ENCODE peak calls at places on chromosomes 13 and 19, in four cellular contexts. E, S, J and C are unnamed samples.

GRCh38 chr13:27980280-27980998 is 8.1 kb downstream of the URAD start:
- DNase-seq in E (peak), S (peak), J (no peak), C (no peak)

GRCh38 chr13:59409211-59409610 is 754.5 kb downstream of the DIAPH3 start:
- DNase-seq in E (peak), S (peak), J (peak), C (no peak)

GRCh38 chr19:31578326-31578725 is 229.1 kb upstream of the TSHZ3 start:
- DNase-seq in E (no peak), S (no peak), J (no peak), C (no peak)

GRCh38 chr13:50731400-50731799 is 112.1 kb downstream of the DLEU7 start:
- DNase-seq in E (no peak), S (no peak), J (peak), C (no peak)

GRCh38 chr13:85314686-85315085 is 484.5 kb downstream of the SLITRK6 start:
- DNase-seq in E (no peak), S (peak), J (no peak), C (no peak)

GRCh38 chr13:41085961-41086360 is 24.7 kb downstream of the WBP4 start:
- DNase-seq in E (peak), S (peak), J (no peak), C (no peak)

GRCh38 chr13:65265988-65266387 is 1964.1 kb downstream of the PCDH9 start:
- DNase-seq in E (no peak), S (no peak), J (no peak), C (no peak)

GRCh38 chr19:43700368-43701015 is 15.4 kb upstream of the IRGC start:
- DNase-seq in E (no peak), S (peak), J (peak), C (peak)

GRCh38 chr19:47257411-47258169 is 1.3 kb downstream of the CCDC9 start:
- DNase-seq in E (peak), S (no peak), J (no peak), C (no peak)

GRCh38 chr19:46181386-46181774 is 33.3 kb downstream of the IGFL2 start:
- DNase-seq in E (no peak), S (no peak), J (peak), C (peak)

GRCh38 chr19:18620311-18620710 is 7.6 kb downstream of the TMEM59L start:
- DNase-seq in E (no peak), S (no peak), J (no peak), C (no peak)

GRCh38 chr13:110396476-110396875 is 89.4 kb downstream of the COL4A2 start:
- DNase-seq in E (no peak), S (no peak), J (no peak), C (no peak)

GRCh38 chr13:108220042-108220441 is 1.9 kb downstream of the ABHD13 start:
- DNase-seq in E (peak), S (no peak), J (no peak), C (peak)

GRCh38 chr13:75530536-75530935 is 7.1 kb downstream of the COMMD6 start:
- DNase-seq in E (no peak), S (no peak), J (no peak), C (no peak)

GRCh38 chr13:110759710-110760109 is 46.2 kb downstream of the ING1 start:
- DNase-seq in E (no peak), S (no peak), J (peak), C (peak)

GRCh38 chr13:28607187-28607955 is 51.6 kb upstream of the POMP start:
- DNase-seq in E (no peak), S (no peak), J (no peak), C (no peak)

GRCh38 chr19:40523322-40524047 is 53.2 kb upstream of the SHKBP1 start:
- DNase-seq in E (peak), S (peak), J (peak), C (peak)

GRCh38 chr19:52094526-52094925 is 1.0 kb downstream of the ZNF841 start:
- DNase-seq in E (no peak), S (peak), J (no peak), C (no peak)

GRCh38 chr19:57978586-57979289 is 4.4 kb upstream of the C19orf18 start:
- DNase-seq in E (peak), S (no peak), J (peak), C (peak)

GRCh38 chr19:5292453-5292842 is 48.2 kb downstream of the PTPRS start:
- DNase-seq in E (no peak), S (no peak), J (no peak), C (peak)

GRCh38 chr13:114110091-114110829 is 22.2 kb downstream of the RASA3 start:
- DNase-seq in E (peak), S (peak), J (no peak), C (no peak)

GRCh38 chr19:43504426-43505185 is at the start of gene PHLDB3:
- DNase-seq in E (peak), S (no peak), J (no peak), C (peak)

GRCh38 chr13:29936051-29936813 is 85.8 kb upstream of the UBL3 start:
- DNase-seq in E (no peak), S (no peak), J (no peak), C (no peak)

GRCh38 chr13:50453238-50453637 is 390.3 kb downstream of the DLEU7 start:
- DNase-seq in E (no peak), S (no peak), J (peak), C (no peak)

GRCh38 chr19:55309437-55309836 is 15.7 kb downstream of the TMEM150B start:
- DNase-seq in E (no peak), S (no peak), J (no peak), C (no peak)

GRCh38 chr13:85367887-85368286 is 431.3 kb downstream of the SLITRK6 start:
- DNase-seq in E (no peak), S (no peak), J (no peak), C (no peak)

DNA sequence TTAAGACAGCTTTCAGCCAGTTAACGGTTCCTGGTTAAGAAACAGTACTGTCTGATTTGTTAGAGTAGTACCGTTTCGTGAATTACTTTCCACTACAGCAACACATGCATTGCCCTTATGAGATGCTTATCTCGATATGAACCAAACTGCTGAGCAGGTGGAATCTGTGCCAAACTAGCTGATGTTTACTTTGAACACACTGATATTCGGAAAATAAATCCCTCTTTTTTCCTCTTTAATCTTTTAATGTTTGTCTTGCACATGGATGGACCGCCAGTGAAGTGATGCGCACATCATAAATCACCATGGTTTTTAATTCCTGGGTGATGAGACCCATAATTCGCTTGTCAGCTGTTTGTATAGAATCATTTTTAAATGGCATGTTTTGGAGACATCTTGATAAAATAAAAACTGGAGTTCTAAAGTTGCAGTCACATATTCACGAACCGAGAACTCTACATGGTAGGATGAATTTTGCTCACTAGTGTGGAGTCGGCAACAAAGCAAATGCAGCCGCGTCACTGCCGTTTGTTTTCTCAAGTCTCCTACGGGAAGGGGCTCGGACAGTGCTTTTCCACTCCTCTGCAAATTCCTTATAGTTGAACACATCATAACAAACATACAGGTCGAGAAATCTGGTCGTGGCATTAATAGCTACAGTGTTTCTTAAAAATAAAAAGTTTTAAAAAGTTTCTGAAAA is 1.1 kb downstream of the GJA3 start:
- DNase-seq in E (no peak), S (peak), J (peak), C (peak)
- TF ChIP-seq EZH2 in E (no peak), S (peak), J (peak), C (no peak)

DNA sequence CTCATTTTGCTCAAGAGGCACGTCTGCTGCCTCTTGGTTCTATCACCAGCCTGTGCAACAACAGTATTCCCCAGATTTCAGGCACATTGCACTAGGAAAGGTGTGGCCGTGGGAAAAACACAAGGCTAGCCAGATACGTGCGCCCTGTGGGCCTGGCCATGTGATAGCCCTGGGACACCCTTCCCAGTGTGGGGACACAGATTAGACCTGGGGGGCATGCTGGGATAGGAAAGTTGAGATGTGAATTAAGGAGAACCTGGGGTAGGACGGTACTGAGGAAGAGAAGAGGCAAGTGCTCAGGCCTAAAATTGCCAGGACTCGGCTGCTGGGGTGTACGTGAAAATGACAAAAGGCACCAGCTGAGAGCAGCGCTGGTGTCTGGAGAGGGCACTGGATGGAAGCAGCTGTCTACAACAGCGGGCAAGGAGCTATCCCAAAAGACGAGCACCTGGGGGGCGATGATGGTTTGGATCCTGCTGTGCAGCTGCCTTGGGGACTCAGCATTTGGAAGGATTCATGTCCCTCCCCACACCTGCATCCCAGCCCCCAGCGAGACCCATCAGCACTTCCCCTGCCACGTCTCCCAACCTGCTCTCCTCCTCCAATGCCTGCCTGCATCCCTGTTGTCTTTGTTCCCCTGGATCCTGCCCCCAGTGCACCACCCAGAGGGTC is 54.3 kb downstream of the GGACT start:
- DNase-seq in E (no peak), S (no peak), J (no peak), C (no peak)
- H3K27ac ChIP-seq in E (no peak), S (no peak), J (no peak), C (no peak)

GRCh38 chr19:11397089-11397610 is 13.0 kb upstream of the EPOR start:
- DNase-seq in E (no peak), S (no peak), J (no peak), C (no peak)
- TF ChIP-seq CTCF in E (peak), S (no peak), J (no peak), C (no peak)

DNA sequence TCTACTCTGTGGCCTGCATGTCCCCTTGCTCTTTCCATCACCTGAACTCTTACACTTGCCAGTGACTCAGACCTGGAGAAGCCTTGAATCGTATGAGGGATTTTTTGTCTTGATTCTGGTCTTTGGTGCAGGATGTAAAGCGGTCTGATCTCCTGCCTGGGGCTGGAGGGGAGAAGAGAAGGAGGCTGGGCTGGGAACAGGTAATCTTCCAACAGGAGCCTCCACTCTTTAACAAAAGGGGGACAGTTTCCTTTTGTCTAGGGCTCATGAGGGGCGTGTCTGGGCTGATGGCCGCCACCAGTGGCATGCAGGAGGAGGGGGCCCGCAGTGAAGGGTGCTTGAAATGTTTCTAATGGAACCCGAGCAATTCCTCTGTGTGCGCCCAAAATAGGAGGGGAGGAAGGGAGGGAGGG is 24.7 kb downstream of the NFIX start:
- DNase-seq in E (peak), S (peak), J (no peak), C (peak)
- TF ChIP-seq EZH2 in E (peak), S (peak), J (no peak), C (no peak)

GRCh38 chr19:49496574-49497008 is 357 bp downstream of the RPS11 start:
- DNase-seq in E (no peak), S (no peak), J (no peak), C (no peak)
- H3K27ac ChIP-seq in E (peak), S (peak), J (peak), C (peak)

DNA sequence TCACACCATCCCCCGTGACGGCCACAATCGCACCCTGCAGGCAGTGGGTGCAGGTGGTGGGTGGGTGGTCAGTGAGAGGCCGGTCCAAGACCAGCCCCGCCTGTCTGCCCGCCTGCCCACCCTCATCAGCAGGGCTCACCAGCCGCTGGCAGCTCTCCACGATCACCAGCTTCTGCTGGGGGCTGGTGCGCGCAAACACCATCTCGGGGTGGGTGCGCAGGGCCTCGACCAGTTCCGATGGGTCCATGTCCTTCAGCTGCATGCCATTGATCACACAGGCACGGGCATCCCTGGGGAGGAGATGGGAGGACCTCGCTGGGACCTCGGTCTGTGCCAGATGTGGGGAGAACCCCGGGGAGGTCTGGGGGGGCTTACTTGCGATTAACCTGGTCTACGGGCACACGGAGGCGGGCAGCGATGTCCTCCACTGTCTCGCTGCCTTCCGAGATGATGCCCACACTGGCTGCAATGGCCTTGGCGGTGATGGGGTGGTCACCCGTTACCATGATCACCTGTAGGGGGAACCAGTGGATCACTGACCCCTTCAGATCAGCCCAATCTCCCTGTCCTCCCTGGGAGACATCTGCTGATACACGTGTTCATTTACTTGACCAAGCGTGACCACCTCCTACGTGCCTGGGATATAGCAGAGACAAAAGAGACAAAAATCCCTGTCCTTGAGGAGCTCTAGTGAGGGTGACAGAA is 8.0 kb downstream of the ATP4A start:
- DNase-seq in E (peak), S (peak), J (peak), C (peak)
- TF ChIP-seq CTCF in E (peak), S (peak), J (peak), C (peak)

GRCh38 chr19:14611051-14611450 is 28.2 kb downstream of the CLEC17A start:
- DNase-seq in E (no peak), S (no peak), J (no peak), C (no peak)
- TF ChIP-seq EZH2 in E (no peak), S (no peak), J (no peak), C (no peak)

DNA sequence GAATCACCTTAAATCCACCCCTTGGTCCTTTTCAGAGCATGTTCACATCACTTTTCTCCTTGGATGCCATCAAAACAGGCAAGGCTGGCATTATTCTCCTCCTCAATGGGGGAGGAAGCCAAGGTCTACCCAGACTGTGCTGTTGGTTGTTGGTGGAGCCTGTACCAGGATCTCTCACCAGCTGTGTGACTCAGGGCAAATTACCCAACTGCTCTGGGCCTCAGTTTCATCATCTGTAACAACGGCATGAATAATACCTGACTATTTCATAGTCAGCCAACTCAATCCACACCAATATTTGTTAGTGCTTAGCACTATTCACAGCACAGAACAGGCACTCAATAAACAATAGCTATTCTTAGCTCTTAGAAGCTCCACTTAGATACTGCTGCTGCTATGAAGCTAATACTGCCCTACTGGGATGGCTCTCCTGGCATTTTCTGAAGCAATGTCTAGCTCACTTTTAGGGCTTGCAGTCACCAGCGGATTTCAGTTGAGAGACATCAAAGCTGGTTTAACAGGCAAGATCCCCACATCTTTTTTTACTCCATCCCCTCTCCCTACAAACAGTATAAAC is 116.9 kb downstream of the CCNA1 start:
- DNase-seq in E (no peak), S (no peak), J (no peak), C (no peak)
- H3K27ac ChIP-seq in E (no peak), S (no peak), J (no peak), C (no peak)

DNA sequence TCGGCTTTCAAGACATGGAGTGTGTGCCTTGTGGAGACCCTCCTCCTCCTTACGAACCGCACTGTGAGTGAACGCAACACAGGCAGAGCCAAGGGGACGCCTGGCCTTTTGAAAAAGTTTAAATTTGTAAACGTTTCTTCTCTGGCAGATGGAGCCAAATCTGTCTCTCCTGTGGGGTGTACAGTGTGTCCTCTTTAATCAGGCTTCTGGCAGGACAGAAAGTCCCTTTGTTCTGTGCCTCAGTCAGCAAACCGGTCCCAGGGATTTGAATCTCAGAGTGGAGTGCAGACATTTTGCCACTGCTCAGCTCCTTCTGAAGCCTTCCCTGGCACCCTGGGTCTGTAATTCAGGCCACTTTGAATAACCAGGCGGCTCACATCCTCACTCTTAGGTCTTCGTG is 56.5 kb downstream of the TNFRSF19 start:
- DNase-seq in E (no peak), S (no peak), J (no peak), C (no peak)
- TF ChIP-seq CTCF in E (no peak), S (no peak), J (no peak), C (no peak)

GRCh38 chr13:42577538-42577937 is 3.6 kb downstream of the TNFSF11 start:
- DNase-seq in E (no peak), S (no peak), J (no peak), C (no peak)

GRCh38 chr13:42574011-42574410 is at the start of gene TNFSF11:
- DNase-seq in E (peak), S (peak), J (no peak), C (no peak)

GRCh38 chr13:42571895-42572294 is 2.1 kb upstream of the TNFSF11 start:
- DNase-seq in E (no peak), S (no peak), J (no peak), C (no peak)

GRCh38 chr13:42575938-42576337 is 2.0 kb downstream of the TNFSF11 start:
- DNase-seq in E (no peak), S (no peak), J (no peak), C (no peak)

GRCh38 chr13:42574435-42575311 is 721 bp downstream of the TNFSF11 start:
- DNase-seq in E (peak), S (peak), J (no peak), C (no peak)
- TF ChIP-seq EZH2 in E (no peak), S (peak), J (peak), C (no peak)